ENCODE peak calls at places on chromosomes 2 and 18, in six cellular contexts. Z is NCI-H1694 treated with DMSO at 0.1 percent for 48 hours; J is midbrain; K is effector CD4-positive, alpha-beta T cell; O is H9; Q is endothelial cell. U is an unnamed sample.

GRCh38 chr2:189540551-189540950 is 40.0 kb downstream of the SLC40A1 start:
- DNase-seq in K (no peak), Z (no peak), J (no peak), O (no peak), Q (no peak), U (no peak)

GRCh38 chr2:40093036-40093673 is 314.1 kb upstream of the THUMPD2 start:
- DNase-seq in O (no peak), Z (no peak), J (no peak), K (no peak), Q (no peak), U (no peak)

GRCh38 chr2:86274265-86274917 is 63.0 kb downstream of the REEP1 start:
- DNase-seq in Q (no peak), O (no peak), J (no peak), Z (no peak), K (no peak), U (no peak)

GRCh38 chr2:112623913-112624777 is 21.6 kb upstream of the SLC20A1 start:
- DNase-seq in J (no peak), Q (no peak), O (no peak), Z (no peak), K (peak), U (no peak)

GRCh38 chr2:236219411-236219810 is 44.8 kb downstream of the ASB18 start:
- DNase-seq in Z (no peak), O (no peak), K (no peak), Q (no peak), J (no peak), U (no peak)

GRCh38 chr2:86785456-86785855 is 5.3 kb downstream of the CD8A start:
- DNase-seq in O (no peak), K (no peak), Z (no peak), Q (no peak), J (no peak), U (no peak)

GRCh38 chr2:79941172-79941571 is 363.4 kb downstream of the LRRTM1 start:
- DNase-seq in O (no peak), Q (no peak), J (no peak), Z (no peak), K (no peak), U (no peak)

GRCh38 chr2:215299337-215299859 is 12.5 kb upstream of the ATIC start:
- DNase-seq in K (no peak), J (no peak), Z (no peak), Q (no peak), O (no peak), U (peak)

GRCh38 chr18:11553098-11553940 is 56.1 kb upstream of the SLC35G4 start:
- DNase-seq in Z (peak), O (peak), J (peak), K (no peak), Q (peak), U (peak)

GRCh38 chr2:203659650-203660049 is 46.8 kb upstream of the CD28 start:
- DNase-seq in Z (no peak), J (no peak), Q (no peak), O (no peak), K (no peak), U (no peak)

GRCh38 chr18:53941601-53942335 is 282.7 kb downstream of the MBD2 start:
- DNase-seq in Q (no peak), J (no peak), K (no peak), Z (no peak), O (no peak), U (no peak)

GRCh38 chr2:39735648-39736047 is 43.4 kb downstream of the THUMPD2 start:
- DNase-seq in Z (no peak), Q (no peak), J (no peak), O (no peak), K (no peak), U (no peak)

GRCh38 chr2:224532931-224533330 is 52.2 kb downstream of the CUL3 start:
- DNase-seq in K (no peak), J (no peak), Q (no peak), O (no peak), Z (no peak), U (no peak)

GRCh38 chr2:219877714-219878113 is 250.3 kb downstream of the SLC4A3 start:
- DNase-seq in Z (no peak), O (no peak), K (no peak), J (no peak), Q (no peak), U (no peak)

GRCh38 chr2:120863661-120864320 is 128.1 kb downstream of the GLI2 start:
- DNase-seq in Q (no peak), J (no peak), O (no peak), Z (no peak), K (no peak), U (no peak)

GRCh38 chr2:17303054-17303453 is 215.2 kb downstream of the RAD51AP2 start:
- DNase-seq in J (no peak), Z (no peak), Q (no peak), O (no peak), K (no peak), U (no peak)

GRCh38 chr2:213232649-213233437 is 51.4 kb upstream of the SPAG16 start:
- DNase-seq in O (no peak), K (peak), Z (no peak), Q (no peak), J (no peak), U (no peak)

GRCh38 chr2:159612255-159612901 is 4.0 kb downstream of the BAZ2B start:
- DNase-seq in Z (peak), J (peak), Q (no peak), O (no peak), K (no peak), U (peak)

GRCh38 chr2:232389327-232389726 is 10.8 kb downstream of the ALPP start:
- DNase-seq in J (no peak), K (no peak), Z (no peak), O (no peak), Q (no peak), U (peak)

GRCh38 chr2:217837530-217837929 is 165.3 kb downstream of the TNS1 start:
- DNase-seq in Q (no peak), O (no peak), K (no peak), J (no peak), Z (no peak), U (no peak)

GRCh38 chr2:168137510-168138180 is 109.8 kb downstream of the STK39 start:
- DNase-seq in K (no peak), J (no peak), Q (no peak), Z (no peak), O (no peak), U (no peak)

GRCh38 chr2:79984476-79984875 is 320.1 kb downstream of the LRRTM1 start:
- DNase-seq in Z (no peak), Q (no peak), O (no peak), K (no peak), J (no peak), U (no peak)

GRCh38 chr2:88671786-88672427 is 19.6 kb upstream of the RPIA start:
- DNase-seq in O (peak), K (no peak), Q (peak), Z (peak), J (peak), U (peak)

GRCh38 chr2:129178356-129178755 is 801.1 kb upstream of the RAB6C start:
- DNase-seq in K (no peak), J (peak), Q (no peak), O (no peak), Z (no peak), U (no peak)

GRCh38 chr2:148338544-148338943 is 306.0 kb upstream of the EPC2 start:
- DNase-seq in Z (no peak), Q (no peak), K (no peak), O (no peak), J (no peak), U (no peak)

GRCh38 chr2:25936889-25937545 is 45.3 kb downstream of the KIF3C start:
- DNase-seq in O (no peak), J (peak), K (no peak), Z (no peak), Q (no peak), U (no peak)

GRCh38 chr2:12557688-12558087 is 159.0 kb upstream of the TRIB2 start:
- DNase-seq in K (no peak), O (no peak), Z (no peak), J (no peak), Q (no peak), U (no peak)

GRCh38 chr2:19102696-19103403 is 255.6 kb downstream of the OSR1 start:
- DNase-seq in J (no peak), K (no peak), O (no peak), Z (no peak), Q (no peak), U (no peak)

GRCh38 chr2:233698740-233699139 is 6.0 kb downstream of the UGT1A6 start:
- DNase-seq in Z (no peak), J (no peak), Q (no peak), K (no peak), O (no peak), U (no peak)

GRCh38 chr2:150274108-150274507 is 213.4 kb downstream of the RND3 start:
- DNase-seq in O (no peak), J (no peak), Q (no peak), Z (no peak), K (no peak), U (no peak)

GRCh38 chr2:33372940-33373553 is 103.4 kb upstream of the RASGRP3 start:
- DNase-seq in Z (peak), J (peak), Q (peak), K (no peak), O (no peak), U (peak)

GRCh38 chr2:201707142-201707541 is 8.7 kb upstream of the MPP4 start:
- DNase-seq in Z (no peak), J (no peak), O (no peak), K (no peak), Q (no peak), U (no peak)

U was measured in G401.